ENCODE peak calls at places on chromosomes 2 and 18, in nine cellular contexts. N, X, R, O, H, L, E, C and T are unnamed samples.

GRCh38 chr18:48181132-48181823 is 227.9 kb downstream of the ZBTB7C start:
- DNase-seq in N (no peak), X (no peak), R (no peak), O (no peak), H (no peak), L (no peak), E (no peak), C (no peak), T (no peak)

GRCh38 chr2:105553538-105554196 is 154.8 kb upstream of the FHL2 start:
- DNase-seq in N (no peak), X (no peak), R (no peak), O (no peak), H (no peak), L (no peak), E (peak), C (no peak), T (no peak)

GRCh38 chr2:189569295-189569925 is 11.2 kb downstream of the SLC40A1 start:
- DNase-seq in N (peak), X (no peak), R (no peak), O (no peak), H (no peak), L (no peak), E (peak), C (no peak), T (no peak)

GRCh38 chr2:86566828-86567205 is 3.6 kb upstream of the CHMP3 start:
- DNase-seq in N (no peak), X (no peak), R (no peak), O (no peak), H (no peak), L (no peak), E (no peak), C (no peak), T (no peak)

GRCh38 chr2:47664817-47665216 is 118.1 kb upstream of the MSH6 start:
- DNase-seq in N (no peak), X (peak), R (no peak), O (no peak), H (no peak), L (no peak), E (peak), C (no peak), T (no peak)

GRCh38 chr2:73013941-73014340 is 57.6 kb downstream of the SFXN5 start:
- DNase-seq in N (no peak), X (no peak), R (no peak), O (no peak), H (no peak), L (no peak), E (peak), C (no peak), T (no peak)

GRCh38 chr2:202054716-202055115 is 18.3 kb upstream of the KIAA2012 start:
- DNase-seq in N (no peak), X (no peak), R (no peak), O (no peak), H (no peak), L (no peak), E (no peak), C (no peak), T (no peak)

GRCh38 chr2:127991742-127992141 is 36.1 kb downstream of the SAP130 start:
- DNase-seq in N (no peak), X (no peak), R (no peak), O (no peak), H (no peak), L (no peak), E (no peak), C (no peak), T (no peak)

GRCh38 chr18:59823611-59824195 is 76.1 kb upstream of the PMAIP1 start:
- DNase-seq in N (peak), X (peak), R (peak), O (peak), H (no peak), L (peak), E (peak), C (peak), T (peak)

GRCh38 chr2:42980764-42981416 is 188.5 kb upstream of the HAAO start:
- DNase-seq in N (no peak), X (no peak), R (no peak), O (no peak), H (no peak), L (no peak), E (no peak), C (no peak), T (no peak)

GRCh38 chr2:135829420-135829983 is 7.5 kb downstream of the LCT start:
- DNase-seq in N (no peak), X (no peak), R (no peak), O (no peak), H (no peak), L (no peak), E (no peak), C (peak), T (no peak)

GRCh38 chr2:116585654-116586053 is 1228.8 kb upstream of the DDX18 start:
- DNase-seq in N (no peak), X (no peak), R (no peak), O (peak), H (no peak), L (no peak), E (no peak), C (peak), T (no peak)

GRCh38 chr2:219442206-219443015 is 7.8 kb downstream of the SPEG start:
- DNase-seq in N (no peak), X (peak), R (no peak), O (no peak), H (no peak), L (no peak), E (no peak), C (no peak), T (no peak)

GRCh38 chr2:197198890-197199289 is 111.7 kb downstream of the ANKRD44 start:
- DNase-seq in N (no peak), X (no peak), R (peak), O (peak), H (peak), L (peak), E (peak), C (no peak), T (no peak)

GRCh38 chr2:32910883-32911598 is 35.7 kb upstream of the LTBP1 start:
- DNase-seq in N (no peak), X (no peak), R (no peak), O (no peak), H (no peak), L (no peak), E (no peak), C (no peak), T (no peak)

GRCh38 chr2:150578481-150578880 is 91.0 kb upstream of the RND3 start:
- DNase-seq in N (no peak), X (no peak), R (no peak), O (no peak), H (no peak), L (no peak), E (no peak), C (no peak), T (no peak)

GRCh38 chr2:168134485-168134884 is 112.9 kb downstream of the STK39 start:
- DNase-seq in N (no peak), X (no peak), R (no peak), O (no peak), H (no peak), L (no peak), E (no peak), C (no peak), T (no peak)

GRCh38 chr2:239222346-239223028 is 178.3 kb downstream of the HDAC4 start:
- DNase-seq in N (peak), X (no peak), R (no peak), O (no peak), H (no peak), L (peak), E (peak), C (no peak), T (no peak)

GRCh38 chr2:29114514-29114840 is 738 bp upstream of the CLIP4 start:
- DNase-seq in N (no peak), X (no peak), R (peak), O (no peak), H (no peak), L (no peak), E (no peak), C (no peak), T (no peak)

GRCh38 chr2:126886201-126886905 is 12.3 kb upstream of the TEX51 start:
- DNase-seq in N (peak), X (peak), R (peak), O (no peak), H (peak), L (peak), E (peak), C (no peak), T (peak)

GRCh38 chr2:161994766-161995165 is 79.2 kb downstream of the DPP4 start:
- DNase-seq in N (no peak), X (no peak), R (no peak), O (no peak), H (no peak), L (peak), E (no peak), C (no peak), T (no peak)

GRCh38 chr2:150280255-150280654 is 207.2 kb downstream of the RND3 start:
- DNase-seq in N (peak), X (no peak), R (no peak), O (no peak), H (no peak), L (no peak), E (peak), C (no peak), T (no peak)

GRCh38 chr2:232871418-232871834 is 1.4 kb downstream of the SNORC start:
- DNase-seq in N (no peak), X (no peak), R (no peak), O (no peak), H (no peak), L (no peak), E (no peak), C (no peak), T (no peak)

GRCh38 chr2:174442546-174443510 is 44.0 kb downstream of the GPR155 start:
- DNase-seq in N (peak), X (no peak), R (no peak), O (no peak), H (no peak), L (no peak), E (peak), C (no peak), T (peak)

GRCh38 chr18:41227993-41228392 is 727.0 kb upstream of the PIK3C3 start:
- DNase-seq in N (no peak), X (no peak), R (no peak), O (no peak), H (no peak), L (no peak), E (no peak), C (no peak), T (no peak)